ENCODE peak calls at places on chromosomes 1 and 21, in four cellular contexts. L is dorsolateral prefrontal cortex, Y is mesenchymal stem cell, J is psoas muscle. A is an unnamed sample.

GRCh38 chr1:209544098-209544497 is 39.4 kb upstream of the CAMK1G start:
- DNase-seq in L (no peak), Y (no peak), J (no peak), A (no peak)

GRCh38 chr1:61244114-61244513 is 161.8 kb downstream of the NFIA start:
- DNase-seq in L (no peak), Y (peak; percentile 16), J (no peak), A (no peak)

GRCh38 chr1:18397636-18398035 is 83.1 kb upstream of the KLHDC7A start:
- DNase-seq in L (no peak), Y (no peak), J (no peak), A (no peak)

GRCh38 chr1:44621841-44622286 is 52.4 kb downstream of the TMEM53 start:
- DNase-seq in L (no peak), Y (no peak), J (no peak), A (no peak)

GRCh38 chr21:31557956-31558838 is 101.3 kb upstream of the SOD1 start:
- DNase-seq in L (peak; percentile 36), Y (peak; percentile 38), J (no peak), A (no peak)

GRCh38 chr1:78884685-78885452 is 121.7 kb downstream of the ADGRL4 start:
- DNase-seq in L (no peak), Y (peak; percentile 6), J (no peak), A (no peak)

GRCh38 chr1:155873860-155874259 is 14.5 kb downstream of the SYT11 start:
- DNase-seq in L (no peak), Y (no peak), J (no peak), A (no peak)

GRCh38 chr1:170239445-170239844 is 93.7 kb downstream of the NTMT2 start:
- DNase-seq in L (no peak), Y (no peak), J (no peak), A (no peak)

GRCh38 chr21:27756191-27756590 is 789.3 kb upstream of the ADAMTS5 start:
- DNase-seq in L (no peak), Y (no peak), J (no peak), A (no peak)

GRCh38 chr1:41696381-41696780 is 211.9 kb upstream of the EDN2 start:
- DNase-seq in L (no peak), Y (no peak), J (no peak), A (no peak)

GRCh38 chr1:1974834-1975233 is 28.8 kb downstream of the CFAP74 start:
- DNase-seq in L (no peak), Y (no peak), J (no peak), A (no peak)

GRCh38 chr1:56808385-56808784 is 10.8 kb downstream of the FYB2 start:
- DNase-seq in L (no peak), Y (no peak), J (no peak), A (no peak)

GRCh38 chr1:12502300-12503109 is 115.5 kb downstream of the DHRS3 start:
- DNase-seq in L (no peak), Y (no peak), J (no peak), A (no peak)

GRCh38 chr1:1122078-1122811 is 6.4 kb upstream of the C1orf159 start:
- DNase-seq in L (peak; percentile 78), Y (peak; percentile 68), J (peak; percentile 90), A (no peak)

GRCh38 chr1:21292991-21293536 is 2.8 kb upstream of the ECE1 start:
- DNase-seq in L (no peak), Y (no peak), J (no peak), A (no peak)

GRCh38 chr1:36922071-36922470 is 112.2 kb downstream of the GRIK3 start:
- DNase-seq in L (no peak), Y (no peak), J (no peak), A (no peak)

GRCh38 chr1:28176492-28177470 is at the start of gene PTAFR:
- DNase-seq in L (no peak), Y (no peak), J (peak; percentile 50), A (no peak)

GRCh38 chr1:90729484-90730246 is 12.6 kb upstream of the BARHL2 start:
- DNase-seq in L (no peak), Y (no peak), J (no peak), A (no peak)

GRCh38 chr1:58783090-58783992 is 506 bp downstream of the JUN start:
- DNase-seq in L (peak; percentile 46), Y (no peak), J (peak; percentile 82), A (no peak)

GRCh38 chr1:38858833-38859560 is 575 bp downstream of the RRAGC start:
- DNase-seq in L (no peak), Y (peak; percentile 80), J (peak; percentile 80), A (peak; percentile 37)

GRCh38 chr1:181113061-181113695 is 24.7 kb downstream of the IER5 start:
- DNase-seq in L (no peak), Y (peak; percentile 73), J (peak; percentile 68), A (no peak)

GRCh38 chr1:18874036-18874435 is 14.6 kb upstream of the TAS1R2 start:
- DNase-seq in L (no peak), Y (no peak), J (no peak), A (no peak)

GRCh38 chr1:34763142-34763781 is 3.7 kb downstream of the GJB4 start:
- DNase-seq in L (no peak), Y (no peak), J (no peak), A (peak; percentile 72)

GRCh38 chr1:230277201-230277771 is 148.8 kb downstream of the PGBD5 start:
- DNase-seq in L (no peak), Y (no peak), J (peak; percentile 15), A (no peak)

GRCh38 chr1:214325401-214325800 is 44.4 kb downstream of the SMYD2 start:
- DNase-seq in L (no peak), Y (no peak), J (no peak), A (no peak)

DNA sequence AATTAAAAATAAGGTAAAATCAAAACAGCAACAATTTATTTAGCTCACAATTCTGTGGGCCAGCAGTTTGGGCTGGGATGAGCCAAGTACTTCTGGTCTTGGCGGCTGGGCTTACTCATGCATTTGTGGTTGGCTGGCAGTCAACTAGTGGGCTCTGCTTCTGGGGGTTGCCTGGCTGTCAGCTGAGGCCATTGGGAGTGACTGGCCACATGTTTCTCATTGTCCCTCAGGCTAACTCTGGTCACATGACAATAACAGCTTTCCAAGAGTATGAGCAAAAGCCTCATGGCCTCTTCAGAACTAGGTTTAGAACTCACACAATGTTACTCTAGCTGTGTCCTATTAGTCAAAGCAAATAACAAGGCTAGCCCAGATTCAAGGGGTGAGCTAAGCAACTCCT is 15.6 kb upstream of the CHIA start:
- DNase-seq in L (no peak), Y (peak; percentile 1), J (peak; percentile 75), A (no peak)
- H3K4me3 ChIP-seq in L (no peak overlapping the region), Y (peak overlapping the region; percentile 61), J (no peak overlapping the region), A (no peak overlapping the region)

DNA sequence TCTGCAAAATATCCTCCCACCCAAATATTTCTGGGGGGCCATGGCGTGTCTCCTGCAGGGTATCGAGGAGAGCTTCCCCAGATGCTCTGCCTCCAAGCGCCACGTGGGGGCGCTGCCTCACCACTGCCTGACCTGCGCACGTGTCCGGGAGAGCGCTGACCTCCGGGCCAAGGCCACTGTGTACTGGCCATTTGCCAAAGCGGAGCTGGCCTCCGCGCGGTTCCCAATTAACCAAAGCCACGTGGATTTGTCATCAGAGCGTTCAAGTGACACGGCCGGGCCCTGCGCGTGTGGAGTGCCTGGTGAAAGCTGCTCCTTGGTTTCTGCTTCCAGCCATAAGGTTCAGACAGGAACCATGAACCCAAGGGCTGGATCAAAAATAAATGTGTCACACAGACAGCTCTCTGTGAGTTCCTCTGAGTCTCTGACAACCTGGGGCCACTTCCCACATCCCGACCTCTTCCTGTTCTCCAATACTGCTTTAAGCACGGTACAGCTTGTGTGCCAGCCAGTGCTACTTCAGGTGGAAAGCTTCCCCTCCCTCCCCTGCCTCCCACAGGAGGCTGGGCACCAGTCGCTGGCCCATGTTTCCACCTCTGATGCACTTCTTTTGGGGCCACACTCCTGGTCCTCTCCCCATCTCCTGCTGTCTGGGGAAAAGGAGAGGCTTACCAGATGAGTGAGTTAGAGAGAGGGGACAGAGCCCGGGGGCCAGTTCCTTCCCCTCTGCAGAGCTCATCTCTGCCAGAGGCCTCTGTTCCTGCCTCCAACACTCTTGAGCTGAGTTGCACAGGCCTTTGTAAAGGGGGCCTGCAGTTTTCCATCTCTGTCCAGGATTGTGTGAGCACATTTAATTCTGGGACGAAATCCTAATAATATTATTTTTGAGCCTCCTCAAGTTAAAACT is 26.1 kb downstream of the ZP4 start:
- DNase-seq in L (peak; percentile 65), Y (peak; percentile 46), J (peak; percentile 58), A (peak; percentile 48)
- H3K4me3 ChIP-seq in L (peak overlapping the region; percentile 44), Y (peak overlapping the region; percentile 52), J (no peak overlapping the region), A (no peak overlapping the region)

GRCh38 chr21:25421327-25422028 is 185.8 kb downstream of the MRPL39 start:
- DNase-seq in L (no peak), Y (peak; percentile 3), J (no peak), A (peak; percentile 9)
- H3K4me3 ChIP-seq in L (no peak overlapping the region), Y (no peak overlapping the region), J (no peak overlapping the region), A (no peak overlapping the region)

GRCh38 chr1:165898837-165899236 is 71.4 kb downstream of the UCK2 start:
- DNase-seq in L (no peak), Y (peak; percentile 97), J (no peak), A (peak; percentile 99)

GRCh38 chr1:165895451-165895871 is 68.0 kb downstream of the UCK2 start:
- DNase-seq in L (no peak), Y (peak; percentile 51), J (no peak), A (no peak)

GRCh38 chr1:165896277-165896676 is 68.9 kb downstream of the UCK2 start:
- DNase-seq in L (no peak), Y (peak; percentile 97), J (peak; percentile 74), A (peak; percentile 68)

GRCh38 chr1:165899461-165899941 is 72.1 kb downstream of the UCK2 start:
- DNase-seq in L (no peak), Y (no peak), J (no peak), A (no peak)

DNA sequence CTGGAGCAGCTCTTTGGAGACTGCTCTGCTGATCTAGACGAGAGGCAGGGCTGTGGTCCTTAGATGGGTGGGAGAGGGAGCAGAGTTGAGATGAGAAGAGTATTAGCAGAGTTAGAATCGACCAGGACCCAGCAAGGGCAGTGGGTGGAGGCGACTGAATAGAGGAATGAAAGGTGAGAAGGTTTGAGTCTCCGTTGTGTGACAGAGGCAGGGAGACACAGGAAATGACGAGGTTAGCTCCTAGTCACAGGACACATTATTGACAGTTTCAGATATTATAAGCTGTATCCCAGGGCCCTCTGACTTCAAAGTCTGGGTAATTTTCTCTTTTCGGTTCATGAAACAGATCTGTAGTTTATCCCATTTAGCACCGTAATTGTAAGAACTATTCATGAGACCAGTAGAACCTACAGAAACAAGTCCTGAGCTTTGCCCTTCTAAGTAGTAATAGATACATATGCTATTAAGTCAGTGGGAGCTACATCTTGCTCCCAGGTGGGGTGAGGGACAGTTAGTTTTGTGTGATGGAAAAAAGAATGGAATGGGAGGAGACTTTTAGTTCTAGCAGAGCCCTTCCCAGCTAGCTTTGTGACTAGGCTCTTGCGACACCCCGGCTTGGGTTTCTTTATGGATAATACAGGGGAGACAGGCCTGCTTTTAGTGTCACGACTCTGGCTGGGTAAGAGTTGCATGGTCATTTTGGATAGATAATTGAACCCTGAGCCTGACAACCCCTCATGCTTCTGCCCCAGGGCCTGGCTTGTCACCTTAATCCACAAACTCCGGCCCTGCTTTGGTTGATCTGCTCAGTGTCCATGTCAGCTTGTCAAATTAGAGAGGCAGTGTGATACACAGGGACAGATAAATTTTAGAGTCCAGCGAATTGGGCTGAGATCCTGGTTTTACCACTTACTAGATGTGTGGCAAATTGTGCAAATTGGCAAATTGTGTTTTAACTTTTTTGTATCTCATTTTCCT is 70.2 kb downstream of the UCK2 start:
- DNase-seq in L (no peak), Y (peak; percentile 77), J (no peak), A (no peak)
- H3K4me3 ChIP-seq in L (no peak overlapping the region), Y (peak overlapping the region; percentile 16), J (no peak overlapping the region), A (no peak overlapping the region)

GRCh38 chr1:154866995-154867795 is 2.9 kb downstream of the KCNN3 start:
- DNase-seq in L (no peak), Y (peak; percentile 93), J (peak; percentile 87), A (peak; percentile 42)
- H3K4me3 ChIP-seq in L (peak overlapping the region; percentile 71), Y (peak overlapping the region; percentile 49), J (peak overlapping the region; percentile 91), A (no peak overlapping the region)

GRCh38 chr1:101238681-101239094 is 1.9 kb downstream of the S1PR1 start:
- DNase-seq in L (peak; percentile 55), Y (peak; percentile 92), J (peak; percentile 88), A (no peak)
- H3K4me3 ChIP-seq in L (peak overlapping the region; percentile 71), Y (peak overlapping the region; percentile 62), J (peak overlapping the region; percentile 79), A (no peak overlapping the region)

A was measured in kidney epithelial cell.